ENCODE peak calls at places on chromosomes 3 and 15, in six cellular contexts. F is testis, U is transverse colon, L is heart left ventricle, R is A549, E is body of pancreas. G is an unnamed sample.

GRCh38 chr3:53044371-53045106 is 1.3 kb downstream of the SFMBT1 start:
- DNase-seq in F (peak), U (peak), L (peak), R (peak), E (peak), G (no peak)

GRCh38 chr3:147383617-147384016 is 22.7 kb downstream of the ZIC4 start:
- DNase-seq in F (no peak), U (no peak), L (no peak), R (no peak), E (no peak), G (no peak)

GRCh38 chr15:30865257-30865656 is 38.5 kb upstream of the FAN1 start:
- DNase-seq in F (no peak), U (no peak), L (no peak), R (no peak), E (no peak), G (no peak)

GRCh38 chr3:113140876-113141275 is 70.5 kb upstream of the BOC start:
- DNase-seq in F (no peak), U (no peak), L (no peak), R (no peak), E (no peak), G (peak)

GRCh38 chr3:173933113-173933512 is 535.6 kb downstream of the NLGN1 start:
- DNase-seq in F (no peak), U (no peak), L (no peak), R (no peak), E (no peak), G (no peak)

GRCh38 chr3:126671521-126671920 is 16.6 kb upstream of the TXNRD3 start:
- DNase-seq in F (no peak), U (no peak), L (no peak), R (no peak), E (no peak), G (no peak)

GRCh38 chr3:168531116-168531515 is 435.4 kb upstream of the GOLIM4 start:
- DNase-seq in F (no peak), U (no peak), L (no peak), R (no peak), E (no peak), G (no peak)

GRCh38 chr15:68725736-68726135 is 95.0 kb downstream of the ANP32A start:
- DNase-seq in F (peak), U (peak), L (peak), R (no peak), E (peak), G (no peak)

GRCh38 chr3:191358929-191359328 is 28.6 kb upstream of the UTS2B start:
- DNase-seq in F (no peak), U (no peak), L (no peak), R (no peak), E (no peak), G (no peak)

GRCh38 chr15:27866505-27867165 is 232.5 kb downstream of the OCA2 start:
- DNase-seq in F (no peak), U (no peak), L (no peak), R (no peak), E (no peak), G (peak)

GRCh38 chr3:46812237-46812791 is 50.9 kb downstream of the MYL3 start:
- DNase-seq in F (peak), U (peak), L (peak), R (peak), E (peak), G (no peak)

GRCh38 chr3:173993299-173993698 is 595.8 kb downstream of the NLGN1 start:
- DNase-seq in F (no peak), U (no peak), L (no peak), R (peak), E (no peak), G (no peak)

GRCh38 chr15:63630036-63630751 is 33.0 kb downstream of the FBXL22 start:
- DNase-seq in F (no peak), U (no peak), L (no peak), R (no peak), E (no peak), G (no peak)

GRCh38 chr3:42502429-42503250 is at the start of gene VIPR1:
- DNase-seq in F (peak), U (peak), L (peak), R (peak), E (peak), G (no peak)
- TF ChIP-seq POLR2A in F (no peak), U (peak), L (no peak), R (no peak), E (peak), G (no peak)

GRCh38 chr15:47119349-47119748 is 598.0 kb upstream of the SEMA6D start:
- DNase-seq in F (no peak), U (no peak), L (no peak), R (no peak), E (no peak), G (no peak)

GRCh38 chr15:47129033-47129432 is 588.3 kb upstream of the SEMA6D start:
- DNase-seq in F (no peak), U (peak), L (no peak), R (no peak), E (no peak), G (no peak)

DNA sequence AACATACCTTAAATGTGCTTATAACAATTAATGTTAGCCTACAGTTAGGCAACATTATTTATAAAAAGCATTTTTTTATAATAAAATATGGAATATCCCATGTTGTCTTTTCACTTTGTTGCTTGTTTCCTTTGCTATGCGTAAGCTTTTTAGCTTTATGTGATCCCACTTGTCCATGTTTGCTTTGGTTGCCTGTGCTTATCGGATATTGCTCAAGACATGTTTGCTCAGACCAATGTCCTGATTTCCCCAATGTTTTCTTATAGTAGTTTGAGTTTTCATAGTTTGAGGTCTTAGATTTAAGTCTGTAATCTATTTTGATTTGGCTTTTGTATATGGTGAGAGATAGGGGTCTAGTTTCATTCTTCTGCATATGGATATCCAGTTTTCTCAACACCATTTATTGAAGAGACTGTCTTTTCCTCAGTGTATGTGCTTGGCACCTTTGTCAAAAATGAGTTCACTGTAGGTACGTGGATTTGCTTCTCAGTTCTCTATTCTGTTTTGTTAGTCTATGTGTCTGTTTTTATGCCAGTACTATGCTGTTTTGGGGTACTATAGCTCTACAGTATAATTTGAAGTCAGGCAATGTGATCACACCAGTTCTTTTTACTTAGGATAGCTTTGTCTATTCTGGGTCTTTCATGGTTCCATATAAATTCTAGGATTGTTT is 592.7 kb upstream of the SEMA6D start:
- DNase-seq in F (no peak), U (no peak), L (no peak), R (no peak), E (no peak), G (no peak)
- H3K4me3 ChIP-seq in F (no peak), U (no peak), L (no peak), R (no peak), E (no peak), G (no peak)

GRCh38 chr3:98577178-98577895 is 16.1 kb downstream of the CPOX start:
- DNase-seq in F (no peak), U (no peak), L (no peak), R (no peak), E (no peak), G (no peak)

GRCh38 chr3:98583766-98584165 is 9.6 kb downstream of the CPOX start:
- DNase-seq in F (no peak), U (no peak), L (no peak), R (no peak), E (no peak), G (no peak)

GRCh38 chr3:98580774-98581365 is 12.5 kb downstream of the CPOX start:
- DNase-seq in F (no peak), U (no peak), L (no peak), R (no peak), E (no peak), G (no peak)

GRCh38 chr3:98584563-98584962 is 8.8 kb downstream of the CPOX start:
- DNase-seq in F (no peak), U (no peak), L (no peak), R (no peak), E (no peak), G (no peak)

DNA sequence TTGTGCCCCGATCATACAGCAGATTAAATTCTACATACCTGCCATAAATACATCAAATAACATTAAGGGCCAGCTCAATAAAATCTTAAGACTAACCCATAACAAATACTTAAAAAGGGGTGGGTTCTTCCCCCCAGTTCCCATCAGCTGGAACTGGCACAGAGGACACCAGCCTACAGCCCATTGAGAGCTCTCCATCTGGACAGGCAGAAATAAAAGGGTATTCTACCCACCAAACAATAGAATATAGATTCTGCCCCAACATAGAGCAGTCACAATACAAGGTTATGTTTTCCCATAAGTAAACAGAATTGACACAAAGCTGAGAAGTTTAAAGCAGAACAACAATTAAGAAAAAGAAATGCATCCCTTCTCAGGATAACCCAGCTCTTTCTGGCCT is 11.9 kb downstream of the CPOX start:
- DNase-seq in F (no peak), U (no peak), L (no peak), R (no peak), E (no peak), G (no peak)
- TF ChIP-seq POLR2A in F (no peak), U (no peak), L (no peak), R (no peak), E (no peak), G (no peak)

DNA sequence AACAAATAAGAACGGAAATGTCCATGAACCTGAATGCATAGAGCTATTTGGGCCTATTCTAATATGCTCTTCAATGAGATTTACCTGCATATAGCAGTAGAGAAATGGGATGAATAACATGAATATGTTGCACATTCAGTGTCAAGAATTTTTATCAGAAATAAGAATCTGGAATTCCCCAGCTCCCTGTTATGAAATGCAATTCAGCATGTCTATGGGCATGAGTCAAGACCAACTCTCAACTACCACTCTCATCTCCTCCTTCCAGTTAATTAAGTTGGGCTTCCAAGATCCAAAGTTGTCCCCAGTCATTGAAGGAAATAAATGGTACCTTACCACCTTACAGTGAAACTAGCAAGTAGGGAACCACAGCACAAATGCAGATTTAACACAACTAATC is 133.7 kb upstream of the ALCAM start:
- DNase-seq in F (no peak), U (no peak), L (no peak), R (no peak), E (no peak), G (no peak)
- H3K4me3 ChIP-seq in F (no peak), U (no peak), L (no peak), R (no peak), E (no peak), G (no peak)

DNA sequence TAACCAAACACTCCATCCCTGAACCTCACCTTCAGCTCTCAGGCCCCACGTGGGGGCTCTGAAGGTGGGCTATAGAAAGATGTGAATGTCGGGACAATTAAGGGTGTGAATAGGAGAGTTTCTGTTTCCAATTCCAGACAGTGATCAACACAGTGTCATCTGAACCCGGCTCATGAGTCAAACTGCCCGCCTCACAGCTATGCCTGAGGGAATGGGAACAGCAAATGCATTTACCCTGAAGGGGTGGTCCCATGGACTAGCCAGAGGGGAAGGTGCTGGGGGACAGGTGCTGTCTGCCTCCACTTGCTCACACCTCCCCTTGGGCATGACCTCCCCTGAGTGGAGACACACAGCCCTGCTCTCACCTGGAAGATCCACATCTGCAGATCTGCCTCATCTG is 6.3 kb downstream of the RTP2 start:
- DNase-seq in F (no peak), U (no peak), L (no peak), R (no peak), E (no peak), G (no peak)
- TF ChIP-seq POLR2A in F (no peak), U (no peak), L (no peak), R (no peak), E (no peak), G (no peak)

DNA sequence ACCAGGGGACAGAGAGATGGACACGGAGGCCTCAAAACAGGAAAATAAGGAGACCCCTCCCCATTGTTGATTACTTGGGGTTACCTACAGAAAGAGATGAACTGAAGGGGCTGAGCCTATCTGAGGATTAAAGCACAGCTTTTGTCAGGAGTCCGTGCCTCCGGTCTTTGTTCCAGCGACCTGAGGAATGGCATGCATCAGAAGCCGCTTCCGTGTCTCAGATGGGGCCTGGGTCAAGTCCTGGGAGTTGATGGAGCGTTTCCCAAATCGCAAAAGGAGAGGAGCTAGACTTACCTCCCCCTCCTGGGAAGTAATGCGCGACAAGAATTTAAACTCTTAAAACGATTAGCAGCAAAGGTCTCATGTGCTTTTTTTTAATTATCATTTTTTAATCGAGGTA is 1.0 kb upstream of the ALDH1A3 start:
- DNase-seq in F (no peak), U (no peak), L (no peak), R (no peak), E (no peak), G (no peak)
- H3K4me3 ChIP-seq in F (no peak), U (no peak), L (no peak), R (peak), E (no peak), G (peak)

GRCh38 chr3:186694288-186695032 is 22.7 kb upstream of the KNG1 start:
- DNase-seq in F (no peak), U (no peak), L (no peak), R (no peak), E (no peak), G (no peak)

GRCh38 chr3:186700267-186700666 is 16.9 kb upstream of the KNG1 start:
- DNase-seq in F (no peak), U (no peak), L (no peak), R (no peak), E (no peak), G (no peak)

GRCh38 chr3:186693843-186694242 is 23.3 kb upstream of the KNG1 start:
- DNase-seq in F (no peak), U (no peak), L (no peak), R (no peak), E (no peak), G (no peak)

GRCh38 chr3:186691676-186692075 is 25.5 kb upstream of the KNG1 start:
- DNase-seq in F (no peak), U (no peak), L (no peak), R (no peak), E (no peak), G (no peak)

GRCh38 chr3:186697510-186697909 is 19.6 kb upstream of the KNG1 start:
- DNase-seq in F (no peak), U (no peak), L (peak), R (no peak), E (no peak), G (no peak)
- TF ChIP-seq POLR2A in F (no peak), U (no peak), L (no peak), R (no peak), E (no peak), G (no peak)

G was measured in esophagus muscularis mucosa.